ENCODE peak calls at places on chromosomes 16 and 17, in seven cellular contexts. C, X, J, Y, Q, P and U are unnamed samples.

GRCh38 chr16:75107505-75107904 is 9.1 kb downstream of the LDHD start:
- DNase-seq in C (no peak), X (no peak), J (no peak), Y (no peak), Q (no peak), P (no peak), U (no peak)

GRCh38 chr17:74558882-74559519 is 8.3 kb downstream of the CD300H start:
- DNase-seq in C (no peak), X (no peak), J (no peak), Y (no peak), Q (no peak), P (no peak), U (no peak)

GRCh38 chr16:2896480-2897010 is 13.5 kb downstream of the FLYWCH2 start:
- DNase-seq in C (no peak), X (no peak), J (no peak), Y (no peak), Q (no peak), P (no peak), U (no peak)

GRCh38 chr17:29593546-29594440 is 861 bp downstream of the ANKRD13B start:
- DNase-seq in C (no peak), X (no peak), J (no peak), Y (peak; percentile 46), Q (no peak), P (no peak), U (no peak)

GRCh38 chr17:1461193-1461944 is 5.3 kb upstream of the CRK start:
- DNase-seq in C (no peak), X (no peak), J (no peak), Y (no peak), Q (no peak), P (no peak), U (no peak)

GRCh38 chr17:7634384-7634783 is 4.4 kb downstream of the SHBG start:
- DNase-seq in C (no peak), X (no peak), J (peak; percentile 51), Y (peak; percentile 79), Q (no peak), P (no peak), U (no peak)

GRCh38 chr17:66777689-66778225 is 57.2 kb upstream of the CACNG5 start:
- DNase-seq in C (no peak), X (peak; percentile 78), J (no peak), Y (no peak), Q (no peak), P (no peak), U (peak; percentile 98)

GRCh38 chr17:27615121-27615520 is 15.9 kb upstream of the LGALS9 start:
- DNase-seq in C (no peak), X (no peak), J (no peak), Y (no peak), Q (no peak), P (no peak), U (no peak)

GRCh38 chr17:35715416-35715815 is 16.0 kb upstream of the RASL10B start:
- DNase-seq in C (no peak), X (no peak), J (no peak), Y (no peak), Q (no peak), P (no peak), U (no peak)

GRCh38 chr17:64507418-64507766 is 615 bp downstream of the CEP95 start:
- DNase-seq in C (peak; percentile 76), X (no peak), J (peak; percentile 85), Y (peak; percentile 47), Q (no peak), P (no peak), U (peak; percentile 52)

GRCh38 chr17:6853764-6854442 is 22.4 kb upstream of the TEKT1 start:
- DNase-seq in C (peak; percentile 82), X (peak; percentile 34), J (no peak), Y (no peak), Q (no peak), P (peak; percentile 68), U (no peak)

GRCh38 chr16:19700319-19700781 is 17.7 kb downstream of the KNOP1 start:
- DNase-seq in C (peak; percentile 79), X (no peak), J (peak; percentile 69), Y (no peak), Q (no peak), P (no peak), U (no peak)

GRCh38 chr16:85924675-85925074 is 25.7 kb downstream of the IRF8 start:
- DNase-seq in C (no peak), X (no peak), J (no peak), Y (no peak), Q (no peak), P (no peak), U (no peak)

GRCh38 chr17:10737168-10737622 is 7.4 kb upstream of the TMEM220 start:
- DNase-seq in C (peak; percentile 81), X (no peak), J (peak; percentile 45), Y (peak; percentile 35), Q (no peak), P (peak; percentile 39), U (no peak)

GRCh38 chr17:29115906-29116651 is 64.1 kb downstream of the MYO18A start:
- DNase-seq in C (peak; percentile 36), X (peak; percentile 70), J (peak; percentile 35), Y (peak; percentile 57), Q (no peak), P (peak; percentile 35), U (peak; percentile 16)

GRCh38 chr17:76075364-76076099 is 951 bp downstream of the GALR2 start:
- DNase-seq in C (no peak), X (no peak), J (no peak), Y (no peak), Q (no peak), P (no peak), U (no peak)

GRCh38 chr17:76077582-76078110 is 1.3 kb upstream of the ZACN start:
- DNase-seq in C (no peak), X (no peak), J (no peak), Y (peak; percentile 48), Q (no peak), P (no peak), U (no peak)

GRCh38 chr17:76074390-76075363 is at the start of gene GALR2:
- DNase-seq in C (no peak), X (no peak), J (no peak), Y (no peak), Q (no peak), P (no peak), U (no peak)

GRCh38 chr17:76076765-76077581 is 2.0 kb upstream of the ZACN start:
- DNase-seq in C (no peak), X (no peak), J (no peak), Y (no peak), Q (no peak), P (no peak), U (no peak)

DNA sequence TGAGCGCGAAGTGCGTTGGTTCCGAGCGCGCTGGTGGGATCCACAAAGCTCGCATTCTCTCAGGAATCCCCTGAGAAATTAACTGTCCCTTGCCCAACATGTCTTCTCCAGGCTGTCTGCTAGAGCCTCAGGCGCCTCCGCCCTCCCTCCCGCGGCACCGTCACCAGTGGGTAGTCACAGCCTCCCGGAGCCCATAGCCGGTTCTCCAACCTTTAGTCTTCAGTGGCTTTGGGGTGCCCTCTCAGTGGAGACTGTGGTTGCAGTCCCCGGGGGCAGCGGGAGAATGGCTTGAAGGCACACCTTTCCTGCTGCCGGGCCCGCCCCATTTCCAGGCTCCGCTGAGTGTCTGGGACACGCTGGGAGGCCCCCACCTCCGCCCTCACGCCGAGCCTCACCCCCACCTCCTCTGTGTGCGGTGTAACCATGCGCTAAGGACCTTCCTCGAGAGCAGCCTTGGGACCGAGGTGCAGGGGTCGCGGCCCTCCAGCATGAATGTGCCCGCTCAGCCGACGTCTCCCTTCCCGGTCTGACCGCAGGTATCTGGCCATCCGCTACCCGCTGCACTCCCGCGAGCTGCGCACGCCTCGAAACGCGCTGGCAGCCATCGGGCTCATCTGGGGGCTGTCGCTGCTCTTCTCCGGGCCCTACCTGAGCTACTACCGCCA is 1.7 kb downstream of the GALR2 start:
- DNase-seq in C (no peak), X (no peak), J (no peak), Y (no peak), Q (no peak), P (no peak), U (no peak)
- TF ChIP-seq EZH2 in C (no peak), X (no peak), J (no peak), Y (no peak), Q (no peak), P (no peak), U (no peak)

DNA sequence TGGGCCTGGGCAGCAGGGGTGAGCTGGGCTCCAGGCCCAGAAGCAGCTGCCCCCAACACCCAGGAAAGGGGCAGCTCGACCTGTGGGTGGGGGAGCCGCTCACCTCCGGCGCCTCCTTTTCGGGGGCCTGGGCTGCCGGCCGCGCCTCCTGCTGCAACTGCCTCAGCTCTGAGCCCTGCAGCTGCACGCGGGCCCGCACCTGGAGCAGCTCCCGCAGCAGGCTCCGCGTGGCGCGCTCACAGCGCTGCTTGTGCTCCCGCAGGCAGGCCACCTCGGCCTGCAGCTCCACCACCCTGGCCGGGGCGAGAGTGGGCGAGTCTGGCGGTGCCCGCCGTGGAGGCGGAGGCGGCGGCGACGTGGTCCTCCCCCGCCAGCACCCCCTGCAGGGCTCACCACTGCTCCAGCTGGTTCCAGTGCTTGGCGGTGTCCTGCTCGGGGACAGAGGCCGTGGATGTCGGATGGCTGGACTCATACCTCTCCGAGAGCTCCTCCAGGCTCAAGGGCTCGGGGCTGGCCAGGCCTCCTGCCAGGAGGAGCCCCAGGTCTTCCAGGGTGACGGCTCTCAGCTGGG is 868 bp downstream of the CCDC154 start:
- DNase-seq in C (no peak), X (no peak), J (no peak), Y (no peak), Q (no peak), P (no peak), U (no peak)
- H3K9ac ChIP-seq in C (no peak overlapping the region), X (no peak overlapping the region), J (no peak overlapping the region), Y (peak overlapping the region; percentile 76), Q (no peak overlapping the region), P (no peak overlapping the region), U (no peak overlapping the region)

GRCh38 chr17:79800325-79801155 is 3.7 kb upstream of the CBX8 start:
- DNase-seq in C (no peak), X (no peak), J (no peak), Y (no peak), Q (no peak), P (peak; percentile 50), U (no peak)
- TF ChIP-seq POLR2AphosphoS5 in C (no peak), X (no peak), J (no peak), Y (no peak), Q (no peak), P (peak; percentile 28), U (peak; percentile 65)

GRCh38 chr17:57861000-57861736 is 11.3 kb upstream of the MRPS23 start:
- DNase-seq in C (peak; percentile 94), X (no peak), J (peak; percentile 30), Y (peak; percentile 64), Q (no peak), P (peak; percentile 75), U (no peak)
- TF ChIP-seq EZH2 in C (no peak), X (peak; percentile 68), J (no peak), Y (no peak), Q (no peak), P (no peak), U (no peak)

DNA sequence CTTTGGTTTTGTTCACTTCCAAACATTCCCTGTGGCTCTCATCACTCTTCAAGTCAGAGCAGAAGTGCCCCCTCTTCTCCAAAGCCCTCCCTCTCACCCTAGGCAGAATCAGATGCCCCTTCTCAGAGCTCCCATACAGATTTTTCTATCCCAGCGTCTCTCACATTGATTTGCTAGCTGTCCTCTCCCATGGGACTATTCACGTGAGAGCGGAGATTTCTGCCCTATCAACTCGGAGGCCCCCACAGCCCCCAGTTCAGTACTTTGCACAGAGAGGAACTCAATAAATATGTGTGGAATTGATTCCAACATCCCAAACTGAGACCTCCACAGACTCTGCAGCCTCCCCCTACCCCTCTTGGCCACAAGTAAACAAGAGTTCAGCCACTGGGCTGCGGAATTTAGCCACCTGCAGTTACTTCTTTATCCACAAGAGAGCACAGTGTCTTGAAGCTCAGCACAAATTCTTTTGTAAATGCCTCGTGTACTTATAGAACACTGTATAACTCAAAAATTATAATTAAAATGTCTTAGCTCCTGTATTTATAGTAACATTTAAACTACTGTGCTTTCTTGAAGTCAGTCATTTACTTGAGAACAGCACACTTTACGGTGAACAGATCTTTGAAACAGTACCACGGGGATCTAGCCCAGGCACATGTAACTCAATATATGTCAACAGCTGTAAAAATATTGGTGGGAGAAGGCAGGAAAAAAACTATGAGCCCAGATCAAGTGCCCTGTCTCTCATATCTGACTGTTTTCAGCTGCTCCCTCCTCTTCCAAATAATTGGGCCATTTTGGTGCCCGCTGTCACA is 182.9 kb downstream of the C16orf78 start:
- DNase-seq in C (peak; percentile 44), X (no peak), J (peak; percentile 47), Y (peak; percentile 26), Q (no peak), P (peak; percentile 4), U (no peak)
- H3K9ac ChIP-seq in C (no peak overlapping the region), X (no peak overlapping the region), J (no peak overlapping the region), Y (no peak overlapping the region), Q (no peak overlapping the region), P (no peak overlapping the region), U (peak overlapping the region; percentile 29)